ENCODE peak calls at places on chromosomes 13 and 19, in four cellular contexts. W, L, G and N are unnamed samples.

GRCh38 chr19:38815059-38816001 is 2.6 kb upstream of the LGALS4 start:
- DNase-seq in L (peak; percentile 62), G (no peak), W (no peak), N (no peak)

GRCh38 chr13:49836516-49836915 is 44.0 kb upstream of the KPNA3 start:
- DNase-seq in G (no peak), W (no peak), L (no peak), N (no peak)

GRCh38 chr19:38849746-38850230 is at the start of gene HNRNPL:
- DNase-seq in G (peak; percentile 100), W (no peak), L (no peak), N (peak; percentile 100)

GRCh38 chr13:32585625-32586021 is 629 bp upstream of the PDS5B start:
- DNase-seq in G (no peak), L (no peak), W (no peak), N (no peak)

GRCh38 chr19:1767464-1767933 is 14.2 kb downstream of the ONECUT3 start:
- DNase-seq in L (peak; percentile 43), W (no peak), G (no peak), N (no peak)

GRCh38 chr19:37333457-37333856 is 37.4 kb upstream of the ZNF527 start:
- DNase-seq in L (no peak), G (no peak), W (no peak), N (no peak)

GRCh38 chr13:23570099-23570926 is at the start of gene TNFRSF19:
- DNase-seq in G (no peak), L (peak; percentile 60), W (no peak), N (no peak)

GRCh38 chr13:93881418-93881817 is 598.1 kb downstream of the DCT start:
- DNase-seq in L (no peak), G (no peak), W (no peak), N (no peak)

GRCh38 chr13:28684257-28684656 is 25.3 kb downstream of the POMP start:
- DNase-seq in G (no peak), W (no peak), L (no peak), N (no peak)

GRCh38 chr13:44382635-44383145 is 9.1 kb downstream of the SERP2 start:
- DNase-seq in L (peak; percentile 56), G (no peak), W (no peak), N (no peak)

GRCh38 chr13:50589651-50590054 is 253.8 kb downstream of the DLEU7 start:
- DNase-seq in L (no peak), G (no peak), W (no peak), N (no peak)

GRCh38 chr19:19900574-19901444 is at the start of gene ZNF93:
- DNase-seq in L (peak; percentile 98), W (peak; percentile 98), G (peak; percentile 98), N (peak; percentile 79)

GRCh38 chr19:16143399-16144215 is at the start of gene HSH2D:
- DNase-seq in G (no peak), L (no peak), W (no peak), N (peak; percentile 77)

GRCh38 chr19:18745931-18746330 is 45.2 kb downstream of the COMP start:
- DNase-seq in W (no peak), G (no peak), L (no peak), N (no peak)
- H3K4me1 ChIP-seq in W (no peaks in the 10 kb centered on the region), G (peaks cover 13% of the 10 kb centered on the region), L (peaks cover 43% of the 10 kb centered on the region), N (peaks cover 55% of the 10 kb centered on the region)

GRCh38 chr13:74550039-74550438 is 415.8 kb upstream of the KLF12 start:
- DNase-seq in W (no peak), L (no peak), G (no peak), N (no peak)
- H3K27ac ChIP-seq in W (no peak overlapping the region), L (no peak overlapping the region), G (no peak overlapping the region), N (no peak overlapping the region)

DNA sequence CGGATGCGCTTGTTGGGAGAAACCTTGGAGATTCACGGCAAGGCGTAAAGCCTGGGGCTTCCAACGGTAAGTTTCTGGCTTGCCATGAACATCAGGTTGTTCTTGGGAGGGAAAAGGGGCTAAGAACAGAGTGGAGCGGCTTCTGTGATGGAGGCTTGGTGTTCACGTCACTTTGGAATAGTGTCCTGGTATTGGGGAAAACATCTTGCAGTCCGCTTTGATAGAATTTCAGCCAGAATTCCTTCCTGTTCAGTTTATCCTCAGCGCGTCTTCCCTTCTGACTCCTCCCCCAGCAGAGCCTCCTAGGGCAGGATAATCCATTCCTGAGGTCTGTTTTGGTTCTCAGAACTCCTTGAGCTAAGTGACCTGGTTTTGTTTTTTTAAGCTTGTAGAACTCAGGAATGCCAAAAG is 2.0 kb downstream of the KCTD15 start:
- DNase-seq in G (no peak), W (no peak), L (no peak), N (no peak)
- TF ChIP-seq POLR2A in G (no peak), W (no peak), L (no peak), N (no peak)

GRCh38 chr19:18279516-18280246 is 1.7 kb downstream of the JUND start:
- DNase-seq in G (peak; percentile 94), W (peak; percentile 97), L (peak; percentile 94), N (peak; percentile 67)
- H3K4me1 ChIP-seq in G (peaks cover 59% of the 10 kb centered on the region), W (no peaks in the 10 kb centered on the region), L (peaks cover 32% of the 10 kb centered on the region), N (peaks cover 68% of the 10 kb centered on the region)

DNA sequence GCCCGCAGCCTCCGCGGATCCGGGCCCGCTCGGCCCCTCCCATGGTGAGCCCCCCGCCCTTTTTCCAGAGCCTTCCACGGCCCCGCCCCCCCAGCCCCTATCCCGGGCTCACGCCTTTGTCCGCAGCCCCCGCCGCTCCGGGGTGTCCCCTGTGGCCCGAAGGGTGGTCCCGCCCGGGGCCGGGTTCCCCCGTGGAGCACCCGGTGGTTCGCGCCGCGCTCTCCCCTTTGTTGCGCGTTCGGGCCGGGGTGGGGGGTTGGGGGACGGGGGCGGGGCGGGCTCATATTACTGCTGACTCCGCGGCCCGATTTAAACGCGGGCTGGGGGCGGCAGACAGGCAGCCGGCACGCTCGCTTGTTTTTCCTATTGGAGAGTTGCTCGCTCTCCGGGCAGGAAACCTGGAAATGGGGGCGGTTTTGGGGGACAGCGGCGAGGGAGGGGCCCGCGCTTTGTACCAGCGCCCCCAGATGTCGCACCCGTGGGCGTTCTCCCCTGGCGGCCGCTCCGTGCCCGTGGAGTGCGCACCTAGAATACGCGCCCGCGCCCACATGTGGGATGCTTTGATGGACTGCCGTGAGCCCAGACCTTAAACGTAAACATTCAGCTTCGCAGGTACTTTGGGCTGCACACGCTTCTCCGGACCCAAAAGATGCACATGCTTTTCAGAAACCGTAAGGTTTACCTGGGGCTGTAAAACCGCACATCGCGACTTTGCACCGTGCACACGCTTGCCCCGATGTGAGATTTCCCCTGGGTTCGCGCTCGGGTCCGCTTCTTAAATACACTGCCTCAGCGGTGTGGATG is 699 bp downstream of the PTOV1 start:
- DNase-seq in L (peak; percentile 43), G (no peak), W (no peak), N (no peak)
- H3K27ac ChIP-seq in L (peak overlapping the region; percentile 100), G (peak overlapping the region; percentile 99), W (peak overlapping the region; percentile 100), N (peak overlapping the region; percentile 100)

GRCh38 chr13:27259831-27260230 is 8.5 kb downstream of the RPL21 start:
- DNase-seq in L (no peak), G (no peak), W (no peak), N (no peak)
- TF ChIP-seq POLR2A in L (no peak), G (no peak), W (no peak), N (no peak)

DNA sequence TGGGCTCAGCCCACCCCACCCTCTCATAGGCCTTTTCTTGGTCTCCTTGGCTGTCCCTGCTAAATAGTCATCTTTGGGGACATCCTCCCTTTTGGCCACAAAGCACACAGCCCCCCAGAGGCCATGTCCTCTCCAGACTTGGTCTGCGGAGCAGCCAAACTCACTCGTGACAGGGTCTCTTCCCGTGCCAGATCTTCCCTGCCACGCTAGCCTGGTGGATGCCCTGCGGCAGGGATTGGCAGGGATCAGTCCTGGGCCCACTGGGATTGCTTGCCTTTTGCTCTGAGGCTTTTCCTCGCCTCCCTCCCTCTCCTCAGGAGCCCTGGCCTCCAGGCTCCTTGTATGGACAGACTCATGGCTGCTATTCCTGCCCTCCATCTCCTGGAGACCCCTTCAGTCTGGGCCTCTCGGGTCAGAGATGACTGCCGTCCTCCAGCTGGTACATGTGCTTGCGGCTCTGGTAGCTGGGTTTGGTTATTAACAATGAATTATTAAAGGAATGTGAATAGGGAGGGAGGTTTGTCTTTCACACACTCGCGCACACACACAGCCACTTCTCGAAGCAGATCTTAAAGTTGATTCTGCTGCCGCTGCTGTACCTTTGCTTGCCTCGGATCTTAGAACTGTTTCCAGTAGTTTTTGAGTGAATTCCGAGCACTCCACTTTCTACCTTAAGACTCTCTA is 45.1 kb downstream of the NFIX start:
- DNase-seq in L (no peak), G (no peak), W (no peak), N (no peak)
- H3K4me1 ChIP-seq in L (peaks cover 28% of the 10 kb centered on the region), G (peaks cover 96% of the 10 kb centered on the region), W (no peaks in the 10 kb centered on the region), N (peaks cover 68% of the 10 kb centered on the region)

DNA sequence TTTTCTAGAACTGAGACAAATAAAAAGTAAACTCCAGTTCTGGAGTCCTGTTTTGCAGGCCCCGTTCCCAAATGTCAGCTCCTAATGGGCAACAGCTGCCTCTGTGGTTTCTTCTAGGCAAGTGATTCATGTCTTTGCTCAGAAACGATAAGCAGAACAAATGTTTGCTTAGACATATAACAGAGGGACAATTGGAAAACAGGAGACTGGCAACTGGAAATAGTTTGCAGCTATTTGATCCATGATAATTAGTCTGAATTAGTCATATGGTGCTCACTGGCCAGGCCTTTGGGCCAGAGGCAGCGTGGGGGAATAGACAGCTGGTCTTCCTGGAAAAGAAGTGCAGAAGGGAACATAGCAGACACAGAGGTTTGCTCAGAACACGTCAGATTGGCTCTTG is 29.2 kb upstream of the TSHZ3 start:
- DNase-seq in G (no peak), L (peak; percentile 22), W (no peak), N (no peak)
- H3K27ac ChIP-seq in G (no peak overlapping the region), L (no peak overlapping the region), W (peak overlapping the region; percentile 37), N (no peak overlapping the region)